ENCODE peak calls at places on chromosomes 12 and 14, in five cellular contexts. One of them, this sample, is unnamed.

GRCh38 chr12:101230547-101230946 is 20.5 kb upstream of the SLC5A8 start:
- DNase-seq in brain microvascular endothelial cell: peak
- DNase-seq in fibroblast of pulmonary artery: peak
- DNase-seq in cardiac muscle cell: peak
- DNase-seq in naive thymus-derived CD4-positive, alpha-beta T cell: no peak
- DNase-seq in this sample: no peak

GRCh38 chr12:30880061-30880460 is 46.5 kb upstream of the TSPAN11 start:
- DNase-seq in brain microvascular endothelial cell: no peak
- DNase-seq in fibroblast of pulmonary artery: no peak
- DNase-seq in cardiac muscle cell: no peak
- DNase-seq in naive thymus-derived CD4-positive, alpha-beta T cell: no peak
- DNase-seq in this sample: no peak

GRCh38 chr12:111598637-111599458 is at the start of gene ATXN2:
- DNase-seq in brain microvascular endothelial cell: no peak
- DNase-seq in fibroblast of pulmonary artery: no peak
- DNase-seq in cardiac muscle cell: peak
- DNase-seq in naive thymus-derived CD4-positive, alpha-beta T cell: no peak
- DNase-seq in this sample: no peak

GRCh38 chr12:51954465-51955361 is 3.2 kb downstream of the ACVR1B start:
- DNase-seq in brain microvascular endothelial cell: no peak
- DNase-seq in fibroblast of pulmonary artery: peak
- DNase-seq in cardiac muscle cell: peak
- DNase-seq in naive thymus-derived CD4-positive, alpha-beta T cell: no peak
- DNase-seq in this sample: no peak

GRCh38 chr12:84874125-84874824 is 38.3 kb downstream of the SLC6A15 start:
- DNase-seq in brain microvascular endothelial cell: peak
- DNase-seq in fibroblast of pulmonary artery: peak
- DNase-seq in cardiac muscle cell: peak
- DNase-seq in naive thymus-derived CD4-positive, alpha-beta T cell: no peak
- DNase-seq in this sample: peak

GRCh38 chr12:87274594-87275245 is 754.5 kb downstream of the C12orf50 start:
- DNase-seq in brain microvascular endothelial cell: peak
- DNase-seq in fibroblast of pulmonary artery: peak
- DNase-seq in cardiac muscle cell: peak
- DNase-seq in naive thymus-derived CD4-positive, alpha-beta T cell: no peak
- DNase-seq in this sample: peak

GRCh38 chr12:93741741-93742085 is 64.5 kb downstream of the CRADD start:
- DNase-seq in brain microvascular endothelial cell: no peak
- DNase-seq in fibroblast of pulmonary artery: no peak
- DNase-seq in cardiac muscle cell: peak
- DNase-seq in naive thymus-derived CD4-positive, alpha-beta T cell: peak
- DNase-seq in this sample: no peak

GRCh38 chr14:81727243-81727642 is 193.6 kb upstream of the SEL1L start:
- DNase-seq in brain microvascular endothelial cell: no peak
- DNase-seq in fibroblast of pulmonary artery: no peak
- DNase-seq in cardiac muscle cell: no peak
- DNase-seq in naive thymus-derived CD4-positive, alpha-beta T cell: no peak
- DNase-seq in this sample: no peak

GRCh38 chr14:35403085-35403396 is 1.5 kb downstream of the NFKBIA start:
- DNase-seq in brain microvascular endothelial cell: no peak
- DNase-seq in fibroblast of pulmonary artery: peak
- DNase-seq in cardiac muscle cell: peak
- DNase-seq in naive thymus-derived CD4-positive, alpha-beta T cell: peak
- DNase-seq in this sample: no peak

GRCh38 chr12:57725851-57726150 is 12.7 kb downstream of the AGAP2 start:
- DNase-seq in brain microvascular endothelial cell: no peak
- DNase-seq in fibroblast of pulmonary artery: no peak
- DNase-seq in cardiac muscle cell: no peak
- DNase-seq in naive thymus-derived CD4-positive, alpha-beta T cell: no peak
- DNase-seq in this sample: no peak

GRCh38 chr12:57727758-57728395 is 10.7 kb downstream of the AGAP2 start:
- DNase-seq in brain microvascular endothelial cell: no peak
- DNase-seq in fibroblast of pulmonary artery: no peak
- DNase-seq in cardiac muscle cell: no peak
- DNase-seq in naive thymus-derived CD4-positive, alpha-beta T cell: peak
- DNase-seq in this sample: no peak

GRCh38 chr12:57724936-57725740 is 13.4 kb downstream of the AGAP2 start:
- DNase-seq in brain microvascular endothelial cell: no peak
- DNase-seq in fibroblast of pulmonary artery: no peak
- DNase-seq in cardiac muscle cell: no peak
- DNase-seq in naive thymus-derived CD4-positive, alpha-beta T cell: peak
- DNase-seq in this sample: no peak

GRCh38 chr12:57726151-57726883 is 12.2 kb downstream of the AGAP2 start:
- DNase-seq in brain microvascular endothelial cell: peak
- DNase-seq in fibroblast of pulmonary artery: peak
- DNase-seq in cardiac muscle cell: peak
- DNase-seq in naive thymus-derived CD4-positive, alpha-beta T cell: peak
- DNase-seq in this sample: no peak

DNA sequence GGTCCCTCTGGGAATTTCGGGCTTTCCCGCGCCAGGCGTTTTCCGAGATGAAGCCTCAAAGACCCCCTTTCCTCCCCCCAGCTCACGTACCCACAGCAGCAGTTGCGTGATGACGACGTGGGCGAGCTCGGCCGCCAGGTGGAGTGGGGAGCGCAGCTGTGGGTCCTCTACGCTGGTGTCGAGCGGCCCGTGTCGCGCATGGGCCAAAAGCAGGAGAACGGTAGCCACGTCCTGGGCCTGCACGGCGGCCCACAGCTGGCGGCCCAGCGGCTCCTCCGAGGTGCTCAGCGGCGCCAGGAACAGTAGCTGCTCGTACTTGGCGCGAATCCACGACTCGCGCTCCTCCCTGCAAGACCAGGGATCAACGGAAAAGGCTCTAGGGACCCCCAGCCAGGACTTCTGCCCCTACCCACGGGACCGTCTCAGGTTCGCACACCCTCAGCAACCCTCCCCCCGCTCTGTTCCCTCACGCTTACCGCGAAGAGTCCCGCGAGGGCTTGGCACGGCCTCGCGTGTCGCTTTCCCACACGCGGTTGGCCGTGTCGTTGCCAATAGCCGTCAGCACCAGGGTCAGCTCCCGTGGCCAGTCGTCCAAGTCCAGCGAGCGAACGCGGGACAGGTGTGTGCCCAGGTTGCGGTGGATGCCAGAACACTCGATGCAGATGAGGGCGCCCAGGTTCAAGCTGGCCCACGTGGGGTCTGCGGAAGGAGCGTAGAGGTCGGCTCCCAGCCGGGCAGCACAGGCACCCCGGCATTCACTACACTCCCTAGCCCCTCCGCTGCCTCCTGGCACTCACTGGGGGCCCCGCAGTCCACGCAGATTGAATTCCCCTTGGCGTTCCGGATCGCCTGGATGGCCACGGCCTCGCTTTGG is 11.4 kb downstream of the AGAP2 start:
- DNase-seq in brain microvascular endothelial cell: no peak
- DNase-seq in fibroblast of pulmonary artery: no peak
- DNase-seq in cardiac muscle cell: peak
- DNase-seq in naive thymus-derived CD4-positive, alpha-beta T cell: peak
- DNase-seq in this sample: no peak
- H3K4me3 ChIP-seq in brain microvascular endothelial cell: peak
- H3K4me3 ChIP-seq in fibroblast of pulmonary artery: peak
- H3K4me3 ChIP-seq in cardiac muscle cell: peak
- H3K4me3 ChIP-seq in naive thymus-derived CD4-positive, alpha-beta T cell: no peak
- H3K4me3 ChIP-seq in this sample: no peak

GRCh38 chr12:122420471-122421262 is 1.8 kb downstream of the CLIP1 start:
- DNase-seq in brain microvascular endothelial cell: no peak
- DNase-seq in fibroblast of pulmonary artery: no peak
- DNase-seq in cardiac muscle cell: no peak
- DNase-seq in naive thymus-derived CD4-positive, alpha-beta T cell: no peak
- DNase-seq in this sample: no peak
- H3K4me3 ChIP-seq in brain microvascular endothelial cell: peak
- H3K4me3 ChIP-seq in fibroblast of pulmonary artery: peak
- H3K4me3 ChIP-seq in cardiac muscle cell: peak
- H3K4me3 ChIP-seq in naive thymus-derived CD4-positive, alpha-beta T cell: peak
- H3K4me3 ChIP-seq in this sample: peak

DNA sequence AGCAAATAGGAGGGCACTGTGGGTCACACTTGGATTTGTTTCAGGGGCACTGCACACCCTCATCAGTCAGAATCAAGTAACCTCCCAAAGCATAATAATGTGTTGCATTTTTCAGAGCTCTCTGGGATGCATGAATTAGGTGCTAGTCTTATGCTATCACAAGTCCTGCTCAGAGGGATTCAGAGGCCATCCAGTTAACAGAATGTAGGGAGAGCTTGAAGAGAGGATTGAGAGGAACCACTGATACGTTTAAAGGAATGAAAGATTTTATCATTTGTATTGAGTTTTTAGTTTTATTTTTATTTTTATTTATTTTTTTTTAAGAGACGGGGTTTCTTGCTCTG is 44.6 kb downstream of the ANO6 start:
- DNase-seq in brain microvascular endothelial cell: no peak
- DNase-seq in fibroblast of pulmonary artery: no peak
- DNase-seq in cardiac muscle cell: no peak
- DNase-seq in naive thymus-derived CD4-positive, alpha-beta T cell: no peak
- DNase-seq in this sample: no peak
- H3K4me3 ChIP-seq in brain microvascular endothelial cell: no peak
- H3K4me3 ChIP-seq in fibroblast of pulmonary artery: no peak
- H3K4me3 ChIP-seq in cardiac muscle cell: no peak
- H3K4me3 ChIP-seq in naive thymus-derived CD4-positive, alpha-beta T cell: no peak
- H3K4me3 ChIP-seq in this sample: no peak

GRCh38 chr14:74407801-74408154 is 18.2 kb downstream of the SYNDIG1L start:
- DNase-seq in brain microvascular endothelial cell: no peak
- DNase-seq in fibroblast of pulmonary artery: no peak
- DNase-seq in cardiac muscle cell: no peak
- DNase-seq in naive thymus-derived CD4-positive, alpha-beta T cell: no peak
- DNase-seq in this sample: no peak
- H3K4me3 ChIP-seq in brain microvascular endothelial cell: no peak
- H3K4me3 ChIP-seq in fibroblast of pulmonary artery: no peak
- H3K4me3 ChIP-seq in cardiac muscle cell: no peak
- H3K4me3 ChIP-seq in naive thymus-derived CD4-positive, alpha-beta T cell: no peak
- H3K4me3 ChIP-seq in this sample: no peak

DNA sequence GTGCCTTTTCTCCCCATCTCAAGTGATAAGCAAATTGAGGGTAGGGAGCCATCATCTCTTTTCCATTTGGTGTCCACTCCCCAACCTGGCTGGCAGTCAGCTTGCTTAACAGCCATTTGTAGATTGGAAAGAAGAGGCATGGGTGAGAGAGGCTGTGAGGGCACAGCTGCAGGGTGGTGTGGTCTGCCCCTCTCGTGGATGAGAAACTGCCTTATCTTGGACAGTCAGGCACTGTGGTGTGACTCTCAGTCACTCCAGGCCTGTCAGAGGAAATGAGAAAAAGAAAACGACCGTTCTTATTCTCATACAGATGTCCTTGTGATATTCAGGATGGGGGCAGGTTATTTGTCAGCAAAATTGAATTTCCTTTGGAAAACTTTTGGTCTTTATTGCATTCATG is 65.1 kb upstream of the SRSF5 start:
- DNase-seq in brain microvascular endothelial cell: no peak
- DNase-seq in fibroblast of pulmonary artery: no peak
- DNase-seq in cardiac muscle cell: no peak
- DNase-seq in naive thymus-derived CD4-positive, alpha-beta T cell: no peak
- DNase-seq in this sample: peak
- H3K4me3 ChIP-seq in brain microvascular endothelial cell: no peak
- H3K4me3 ChIP-seq in fibroblast of pulmonary artery: no peak
- H3K4me3 ChIP-seq in cardiac muscle cell: no peak
- H3K4me3 ChIP-seq in naive thymus-derived CD4-positive, alpha-beta T cell: no peak
- H3K4me3 ChIP-seq in this sample: no peak

GRCh38 chr14:37594916-37595808 is at the start of the genes FOXA1 and TTC6:
- DNase-seq in brain microvascular endothelial cell: no peak
- DNase-seq in fibroblast of pulmonary artery: no peak
- DNase-seq in cardiac muscle cell: peak
- DNase-seq in naive thymus-derived CD4-positive, alpha-beta T cell: no peak
- DNase-seq in this sample: no peak
- H3K4me3 ChIP-seq in brain microvascular endothelial cell: peak
- H3K4me3 ChIP-seq in fibroblast of pulmonary artery: peak
- H3K4me3 ChIP-seq in cardiac muscle cell: peak
- H3K4me3 ChIP-seq in naive thymus-derived CD4-positive, alpha-beta T cell: no peak
- H3K4me3 ChIP-seq in this sample: peak

This sample was measured in Jurkat, Clone E6-1.